ENCODE peak calls at places on chromosomes 11 and 22, in five cellular contexts. One of them, this sample, is unnamed.
A peak's percentile ranks its signal among the peaks of the same experiment; 100 is the strongest.

GRCh38 chr22:49786976-49787843 is 40.5 kb downstream of the BRD1 start:
- DNase-seq in endothelial cell of umbilical vein: no peak
- DNase-seq in stomach: no peak
- DNase-seq in GM12865: no peak
- DNase-seq in dorsolateral prefrontal cortex: no peak
- DNase-seq in this sample: no peak

GRCh38 chr11:68749061-68749491 is 2.2 kb downstream of the TESMIN start:
- DNase-seq in endothelial cell of umbilical vein: peak; percentile 82
- DNase-seq in stomach: no peak
- DNase-seq in GM12865: no peak
- DNase-seq in dorsolateral prefrontal cortex: no peak
- DNase-seq in this sample: no peak

GRCh38 chr11:11464555-11464954 is 111.5 kb upstream of the CSNK2A3 start:
- DNase-seq in endothelial cell of umbilical vein: no peak
- DNase-seq in stomach: no peak
- DNase-seq in GM12865: no peak
- DNase-seq in dorsolateral prefrontal cortex: no peak
- DNase-seq in this sample: no peak

GRCh38 chr22:26778372-26778771 is 121.0 kb downstream of the MIAT start:
- DNase-seq in endothelial cell of umbilical vein: no peak
- DNase-seq in stomach: no peak
- DNase-seq in GM12865: no peak
- DNase-seq in dorsolateral prefrontal cortex: no peak
- DNase-seq in this sample: no peak

GRCh38 chr22:46614070-46614931 is 5.9 kb upstream of the GRAMD4 start:
- DNase-seq in endothelial cell of umbilical vein: no peak
- DNase-seq in stomach: no peak
- DNase-seq in GM12865: peak; percentile 82
- DNase-seq in dorsolateral prefrontal cortex: no peak
- DNase-seq in this sample: no peak

GRCh38 chr22:23388492-23389009 is 191.5 kb downstream of the IGLL1 start:
- DNase-seq in endothelial cell of umbilical vein: no peak
- DNase-seq in stomach: no peak
- DNase-seq in GM12865: no peak
- DNase-seq in dorsolateral prefrontal cortex: no peak
- DNase-seq in this sample: no peak

GRCh38 chr11:13249992-13250391 is 27.6 kb upstream of the BMAL1 start:
- DNase-seq in endothelial cell of umbilical vein: peak; percentile 3
- DNase-seq in stomach: no peak
- DNase-seq in GM12865: peak; percentile 16
- DNase-seq in dorsolateral prefrontal cortex: no peak
- DNase-seq in this sample: no peak

GRCh38 chr22:23424031-23424430 is 156.1 kb downstream of the IGLL1 start:
- DNase-seq in endothelial cell of umbilical vein: no peak
- DNase-seq in stomach: no peak
- DNase-seq in GM12865: no peak
- DNase-seq in dorsolateral prefrontal cortex: no peak
- DNase-seq in this sample: no peak

GRCh38 chr22:20430641-20431519 is 6.7 kb downstream of the SCARF2 start:
- DNase-seq in endothelial cell of umbilical vein: peak; percentile 44
- DNase-seq in stomach: peak; percentile 64
- DNase-seq in GM12865: peak; percentile 76
- DNase-seq in dorsolateral prefrontal cortex: peak; percentile 51
- DNase-seq in this sample: no peak

GRCh38 chr22:41987276-41987675 is 11.3 kb upstream of the WBP2NL start:
- DNase-seq in endothelial cell of umbilical vein: no peak
- DNase-seq in stomach: no peak
- DNase-seq in GM12865: no peak
- DNase-seq in dorsolateral prefrontal cortex: no peak
- DNase-seq in this sample: no peak

GRCh38 chr11:37503411-37504065 is 905.5 kb upstream of the RAG2 start:
- DNase-seq in endothelial cell of umbilical vein: no peak
- DNase-seq in stomach: no peak
- DNase-seq in GM12865: peak; percentile 47
- DNase-seq in dorsolateral prefrontal cortex: no peak
- DNase-seq in this sample: no peak

GRCh38 chr11:83033972-83034672 is 37.6 kb downstream of the RAB30 start:
- DNase-seq in endothelial cell of umbilical vein: peak; percentile 47
- DNase-seq in stomach: peak; percentile 31
- DNase-seq in GM12865: peak; percentile 31
- DNase-seq in dorsolateral prefrontal cortex: no peak
- DNase-seq in this sample: no peak

GRCh38 chr11:1912314-1912878 is 7.1 kb upstream of the TNNT3 start:
- DNase-seq in endothelial cell of umbilical vein: no peak
- DNase-seq in stomach: no peak
- DNase-seq in GM12865: no peak
- DNase-seq in dorsolateral prefrontal cortex: no peak
- DNase-seq in this sample: no peak

GRCh38 chr11:57335343-57336110 is at the start of gene SSRP1:
- DNase-seq in endothelial cell of umbilical vein: peak; percentile 77
- DNase-seq in stomach: peak; percentile 88
- DNase-seq in GM12865: peak; percentile 94
- DNase-seq in dorsolateral prefrontal cortex: peak; percentile 93
- DNase-seq in this sample: peak; percentile 86

GRCh38 chr11:119404872-119405271 is 18.1 kb downstream of the THY1 start:
- DNase-seq in endothelial cell of umbilical vein: no peak
- DNase-seq in stomach: no peak
- DNase-seq in GM12865: no peak
- DNase-seq in dorsolateral prefrontal cortex: no peak
- DNase-seq in this sample: no peak

GRCh38 chr11:35282226-35282882 is 137.0 kb downstream of the SLC1A2 start:
- DNase-seq in endothelial cell of umbilical vein: no peak
- DNase-seq in stomach: no peak
- DNase-seq in GM12865: no peak
- DNase-seq in dorsolateral prefrontal cortex: no peak
- DNase-seq in this sample: no peak

DNA sequence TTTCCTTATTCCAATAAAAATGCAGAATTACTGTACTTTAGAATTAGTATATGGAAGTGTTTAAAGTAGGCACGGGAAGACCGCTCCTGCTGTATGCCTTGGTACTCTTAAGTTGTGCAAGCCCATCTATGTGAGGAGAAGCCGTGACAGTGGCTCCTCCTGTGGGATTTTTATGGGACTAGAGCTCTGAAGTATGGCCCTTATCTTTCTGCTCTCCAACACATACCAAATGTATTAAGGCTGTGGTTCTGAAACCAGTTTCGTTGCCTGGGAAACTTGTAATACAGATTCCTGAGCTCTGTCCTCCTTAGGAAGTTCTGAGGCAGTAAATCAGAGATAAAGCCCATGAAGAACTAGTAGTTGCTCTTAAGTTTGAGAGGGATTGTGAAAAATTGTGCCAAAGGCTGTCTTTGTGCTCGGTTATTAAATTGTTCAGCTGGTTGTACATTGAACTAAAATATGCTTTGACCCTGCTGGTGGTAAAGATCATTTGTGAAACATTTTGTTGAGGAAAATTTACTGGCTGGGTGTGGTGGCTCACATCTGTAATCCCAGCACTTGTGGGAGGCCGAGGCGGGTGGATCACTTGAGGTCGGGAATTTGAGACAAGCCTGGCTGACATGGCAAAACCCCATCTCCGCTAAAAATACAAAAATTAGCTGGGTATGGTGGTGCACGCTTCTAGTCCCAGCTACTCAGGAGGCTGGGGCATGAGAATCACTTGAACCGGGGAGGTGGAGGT is 29.3 kb downstream of the RTN3 start:
- DNase-seq in endothelial cell of umbilical vein: peak; percentile 68
- DNase-seq in stomach: no peak
- DNase-seq in GM12865: no peak
- DNase-seq in dorsolateral prefrontal cortex: no peak
- DNase-seq in this sample: no peak
- TF ChIP-seq CTCF in endothelial cell of umbilical vein: no peak
- TF ChIP-seq CTCF in stomach: no peak
- TF ChIP-seq CTCF in GM12865: no peak
- TF ChIP-seq CTCF in dorsolateral prefrontal cortex: no peak
- TF ChIP-seq CTCF in this sample: no peak

DNA sequence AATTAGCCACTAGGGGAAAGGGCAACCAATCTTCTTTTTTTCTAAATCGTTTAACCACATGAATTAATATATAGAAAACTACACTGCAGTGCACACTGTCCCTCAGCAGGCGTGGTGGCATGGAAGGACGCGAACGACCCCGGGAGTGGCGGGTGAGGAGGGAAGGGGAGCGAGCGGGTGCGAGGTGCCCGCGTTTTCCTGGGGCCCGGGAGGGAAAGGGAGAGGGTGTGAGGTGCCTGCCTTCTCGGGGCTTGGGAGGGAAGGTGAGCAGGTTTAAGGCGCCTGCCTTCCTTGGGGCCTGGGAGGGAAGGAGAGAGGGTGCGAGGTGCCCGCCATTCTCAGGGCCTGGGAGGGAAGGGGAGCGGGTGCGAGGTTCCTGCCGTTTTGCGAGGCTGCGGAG is 765 bp downstream of the GAB4 start:
- DNase-seq in endothelial cell of umbilical vein: no peak
- DNase-seq in stomach: no peak
- DNase-seq in GM12865: no peak
- DNase-seq in dorsolateral prefrontal cortex: no peak
- DNase-seq in this sample: no peak
- TF ChIP-seq CTCF in endothelial cell of umbilical vein: no peak
- TF ChIP-seq CTCF in stomach: no peak
- TF ChIP-seq CTCF in GM12865: no peak
- TF ChIP-seq CTCF in dorsolateral prefrontal cortex: no peak
- TF ChIP-seq CTCF in this sample: no peak

GRCh38 chr11:128496684-128497056 is 90.7 kb downstream of the ETS1 start:
- DNase-seq in endothelial cell of umbilical vein: no peak
- DNase-seq in stomach: no peak
- DNase-seq in GM12865: no peak
- DNase-seq in dorsolateral prefrontal cortex: no peak
- DNase-seq in this sample: no peak

GRCh38 chr11:128496249-128496648 is 91.1 kb downstream of the ETS1 start:
- DNase-seq in endothelial cell of umbilical vein: no peak
- DNase-seq in stomach: no peak
- DNase-seq in GM12865: no peak
- DNase-seq in dorsolateral prefrontal cortex: no peak
- DNase-seq in this sample: no peak

GRCh38 chr11:128493570-128493965 is 93.8 kb downstream of the ETS1 start:
- DNase-seq in endothelial cell of umbilical vein: no peak
- DNase-seq in stomach: no peak
- DNase-seq in GM12865: no peak
- DNase-seq in dorsolateral prefrontal cortex: no peak
- DNase-seq in this sample: no peak

GRCh38 chr11:128492903-128493569 is 94.3 kb downstream of the ETS1 start:
- DNase-seq in endothelial cell of umbilical vein: no peak
- DNase-seq in stomach: no peak
- DNase-seq in GM12865: no peak
- DNase-seq in dorsolateral prefrontal cortex: no peak
- DNase-seq in this sample: no peak

DNA sequence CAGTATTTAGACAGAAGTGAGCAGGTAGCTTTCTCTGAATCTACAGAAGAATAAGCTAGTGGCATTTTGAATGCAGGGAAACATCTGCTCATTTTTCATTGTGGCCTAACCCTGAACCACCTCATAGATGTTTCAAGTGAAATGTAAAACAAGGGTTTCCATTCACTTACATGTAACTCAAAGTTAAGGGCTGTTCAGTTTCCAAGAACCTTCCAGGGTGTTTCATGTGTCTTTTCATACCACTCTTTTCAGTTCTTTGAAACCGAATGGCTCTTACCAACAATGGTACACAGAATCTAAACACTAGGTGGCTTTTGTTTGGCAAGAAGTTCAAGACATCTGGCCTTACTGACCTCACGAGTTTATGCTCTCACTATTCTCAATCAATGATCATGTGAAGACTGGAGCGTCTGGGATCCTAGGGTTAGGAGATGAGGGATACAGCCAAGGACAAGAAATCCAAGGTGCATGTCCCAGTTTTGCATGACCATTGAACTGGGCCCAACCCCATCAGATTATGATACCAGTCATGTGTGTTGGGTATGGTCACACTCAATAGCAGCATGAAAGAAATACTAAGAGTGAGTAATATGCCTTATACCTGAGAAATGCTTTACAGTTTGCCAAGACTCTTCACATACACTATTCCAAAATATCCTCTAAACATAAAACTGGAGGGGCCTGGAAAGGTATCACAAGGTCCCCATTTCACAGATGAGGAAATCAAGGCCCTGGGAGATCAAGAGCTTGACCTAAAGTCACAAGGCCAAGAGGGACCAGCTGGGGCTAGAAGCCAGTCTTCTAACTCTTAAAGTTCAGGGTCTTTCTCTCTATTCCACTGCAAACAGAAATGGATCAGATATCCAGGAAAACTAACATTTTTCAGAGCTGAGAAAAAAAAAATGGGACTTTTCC is 92.7 kb downstream of the ETS1 start:
- DNase-seq in endothelial cell of umbilical vein: no peak
- DNase-seq in stomach: no peak
- DNase-seq in GM12865: peak; percentile 72
- DNase-seq in dorsolateral prefrontal cortex: no peak
- DNase-seq in this sample: no peak
- TF ChIP-seq CTCF in endothelial cell of umbilical vein: no peak
- TF ChIP-seq CTCF in stomach: no peak
- TF ChIP-seq CTCF in GM12865: no peak
- TF ChIP-seq CTCF in dorsolateral prefrontal cortex: no peak
- TF ChIP-seq CTCF in this sample: no peak

GRCh38 chr22:32777997-32778396 is 23.5 kb upstream of the TIMP3 start:
- DNase-seq in endothelial cell of umbilical vein: no peak
- DNase-seq in stomach: no peak
- DNase-seq in GM12865: no peak
- DNase-seq in dorsolateral prefrontal cortex: no peak
- DNase-seq in this sample: no peak

GRCh38 chr22:32776800-32777199 is 24.7 kb upstream of the TIMP3 start:
- DNase-seq in endothelial cell of umbilical vein: no peak
- DNase-seq in stomach: no peak
- DNase-seq in GM12865: no peak
- DNase-seq in dorsolateral prefrontal cortex: no peak
- DNase-seq in this sample: no peak

GRCh38 chr22:32771761-32772160 is 29.7 kb upstream of the TIMP3 start:
- DNase-seq in endothelial cell of umbilical vein: no peak
- DNase-seq in stomach: no peak
- DNase-seq in GM12865: no peak
- DNase-seq in dorsolateral prefrontal cortex: no peak
- DNase-seq in this sample: no peak

GRCh38 chr22:32776397-32776796 is 25.1 kb upstream of the TIMP3 start:
- DNase-seq in endothelial cell of umbilical vein: no peak
- DNase-seq in stomach: no peak
- DNase-seq in GM12865: no peak
- DNase-seq in dorsolateral prefrontal cortex: no peak
- DNase-seq in this sample: no peak

GRCh38 chr22:32775957-32776356 is 25.5 kb upstream of the TIMP3 start:
- DNase-seq in endothelial cell of umbilical vein: no peak
- DNase-seq in stomach: no peak
- DNase-seq in GM12865: peak; percentile 2
- DNase-seq in dorsolateral prefrontal cortex: no peak
- DNase-seq in this sample: no peak
- TF ChIP-seq CTCF in endothelial cell of umbilical vein: no peak
- TF ChIP-seq CTCF in stomach: no peak
- TF ChIP-seq CTCF in GM12865: peak; percentile 25
- TF ChIP-seq CTCF in dorsolateral prefrontal cortex: no peak
- TF ChIP-seq CTCF in this sample: peak; percentile 59

GRCh38 chr11:747176-748006 is at the start of gene TALDO1:
- DNase-seq in endothelial cell of umbilical vein: peak; percentile 88
- DNase-seq in stomach: peak; percentile 95
- DNase-seq in GM12865: peak; percentile 93
- DNase-seq in dorsolateral prefrontal cortex: peak; percentile 97
- DNase-seq in this sample: peak; percentile 96
- TF ChIP-seq CTCF in endothelial cell of umbilical vein: peak; percentile 7
- TF ChIP-seq CTCF in stomach: peak; percentile 13
- TF ChIP-seq CTCF in GM12865: no peak
- TF ChIP-seq CTCF in dorsolateral prefrontal cortex: peak; percentile 31
- TF ChIP-seq CTCF in this sample: peak; percentile 46

GRCh38 chr11:5291207-5291838 is 10.4 kb downstream of the OR51B4 start:
- DNase-seq in endothelial cell of umbilical vein: peak; percentile 32
- DNase-seq in stomach: no peak
- DNase-seq in GM12865: peak; percentile 61
- DNase-seq in dorsolateral prefrontal cortex: no peak
- DNase-seq in this sample: no peak
- TF ChIP-seq CTCF in endothelial cell of umbilical vein: peak; percentile 64
- TF ChIP-seq CTCF in stomach: peak; percentile 11
- TF ChIP-seq CTCF in GM12865: peak; percentile 61
- TF ChIP-seq CTCF in dorsolateral prefrontal cortex: no peak
- TF ChIP-seq CTCF in this sample: peak; percentile 63